ENCODE peak calls at places on chromosomes 4 and X, in nine cellular contexts. Q, W, U, D, S, M, A, J and Y are unnamed samples.

GRCh38 chr4:131137196-131137595 is 2011.9 kb upstream of the PCDH10 start:
- DNase-seq in D (no peak), Q (no peak), M (no peak), J (no peak), W (no peak), U (no peak), S (no peak), A (no peak), Y (no peak)

GRCh38 chr4:48178931-48179330 is 44.9 kb upstream of the TXK start:
- DNase-seq in W (no peak), M (peak; percentile 33), S (no peak), A (no peak), J (no peak), Q (no peak), U (no peak), D (no peak), Y (no peak)

GRCh38 chr4:170080496-170080895 is 9.3 kb downstream of the AADAT start:
- DNase-seq in U (no peak), Q (no peak), J (no peak), S (no peak), M (no peak), D (no peak), W (no peak), A (no peak), Y (no peak)

GRCh38 chrX:56233100-56233499 is 944 bp downstream of the KLF8 start:
- DNase-seq in J (no peak), M (peak; percentile 26), U (no peak), Q (no peak), D (peak; percentile 0), W (no peak), A (no peak), S (no peak), Y (peak; percentile 16)

GRCh38 chr4:21697583-21697982 is 251.0 kb downstream of the KCNIP4 start:
- DNase-seq in J (no peak), M (peak; percentile 85), S (no peak), U (no peak), Q (no peak), A (no peak), W (peak; percentile 50), D (peak; percentile 5), Y (no peak)

GRCh38 chr4:146638801-146639351 is at the start of gene POU4F2:
- DNase-seq in M (peak; percentile 66), U (no peak), D (peak; percentile 52), W (no peak), J (no peak), A (no peak), Q (no peak), S (no peak), Y (no peak)

GRCh38 chr4:168511780-168512467 is 15.1 kb downstream of the PALLD start:
- DNase-seq in Q (no peak), U (no peak), W (no peak), M (peak; percentile 39), D (no peak), A (peak; percentile 67), S (no peak), J (no peak), Y (no peak)

GRCh38 chrX:19889582-19890342 is 2.4 kb upstream of the SH3KBP1 start:
- DNase-seq in J (peak; percentile 83), S (peak; percentile 88), D (peak; percentile 40), U (no peak), Q (no peak), M (no peak), W (no peak), A (peak; percentile 20), Y (peak; percentile 40)

GRCh38 chrX:15749642-15750610 is 11.9 kb downstream of the CA5B start:
- DNase-seq in D (peak; percentile 67), W (no peak), M (no peak), A (peak; percentile 56), S (no peak), J (peak; percentile 6), Q (peak; percentile 58), U (no peak), Y (no peak)

GRCh38 chrX:112081781-112082482 is 644 bp downstream of the TRPC5 start:
- DNase-seq in M (peak; percentile 79), S (no peak), D (no peak), J (no peak), A (no peak), U (no peak), Q (no peak), W (no peak), Y (no peak)

GRCh38 chrX:39736219-39737211 is 361.2 kb downstream of the BCOR start:
- DNase-seq in M (no peak), D (peak; percentile 77), A (no peak), S (no peak), Q (peak; percentile 89), U (peak; percentile 76), J (peak; percentile 75), W (no peak), Y (peak; percentile 67)

GRCh38 chr4:2388430-2389182 is 29.8 kb downstream of the ZFYVE28 start:
- DNase-seq in Q (no peak), J (peak; percentile 11), S (no peak), A (no peak), M (no peak), W (no peak), D (no peak), U (no peak), Y (no peak)

GRCh38 chr4:2393353-2394270 is 24.8 kb downstream of the ZFYVE28 start:
- DNase-seq in W (no peak), Q (no peak), D (no peak), A (peak; percentile 22), U (no peak), J (no peak), M (peak; percentile 83), S (peak; percentile 32), Y (no peak)

GRCh38 chr4:2390146-2390545 is 28.3 kb downstream of the ZFYVE28 start:
- DNase-seq in A (no peak), D (no peak), Q (no peak), M (no peak), U (no peak), J (no peak), W (no peak), S (peak; percentile 15), Y (no peak)

GRCh38 chr4:2389691-2390090 is 28.8 kb downstream of the ZFYVE28 start:
- DNase-seq in Q (no peak), D (no peak), U (no peak), M (no peak), S (no peak), A (no peak), W (no peak), J (no peak), Y (no peak)

DNA sequence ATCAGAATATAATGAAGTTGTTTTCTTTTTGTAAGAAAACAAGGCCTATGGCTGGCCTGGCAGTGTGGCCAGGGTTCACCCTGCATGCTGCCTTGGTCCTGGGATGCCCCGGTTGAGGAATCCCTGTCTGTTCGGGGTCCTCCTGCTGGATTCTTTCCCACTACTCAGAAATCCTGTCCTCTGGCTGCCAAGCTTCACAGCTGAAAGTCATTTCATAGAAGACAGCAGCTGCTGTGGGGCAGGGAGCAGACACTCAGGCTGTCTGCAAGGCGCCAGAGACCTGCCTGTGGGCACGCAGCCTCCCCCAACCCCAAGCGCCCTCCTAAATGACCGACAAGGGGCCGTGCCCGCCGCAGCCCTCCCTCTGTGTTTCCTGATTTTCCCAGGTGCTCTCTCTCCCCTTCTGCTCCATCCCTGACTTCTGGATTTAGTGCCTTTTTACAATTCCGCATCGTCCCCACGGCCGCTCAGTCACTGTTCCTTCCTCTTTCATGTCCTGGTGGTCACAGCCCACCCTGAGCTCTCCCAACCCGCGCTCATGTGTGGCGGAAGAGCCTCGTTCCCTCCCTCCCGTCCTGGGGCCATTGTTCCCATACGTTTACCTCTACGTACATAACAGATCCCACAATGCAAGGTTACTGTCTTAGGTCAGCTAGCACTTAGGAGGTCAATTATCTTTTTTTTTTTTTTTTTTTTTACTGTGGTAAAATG is 27.5 kb downstream of the ZFYVE28 start:
- DNase-seq in J (no peak), M (no peak), Q (no peak), D (no peak), U (no peak), S (no peak), W (no peak), A (no peak), Y (no peak)
- H3K27me3 ChIP-seq in J (peaks cover 57% of the 10 kb centered on the region), M (no peaks in the 10 kb centered on the region), Q (peaks cover 11% of the 10 kb centered on the region), D (peaks cover 30% of the 10 kb centered on the region), U (no peaks in the 10 kb centered on the region), S (peaks cover 84% of the 10 kb centered on the region), W (no peaks in the 10 kb centered on the region), A (no peaks in the 10 kb centered on the region), Y (no peaks in the 10 kb centered on the region)

GRCh38 chr4:82046796-82047195 is 327.0 kb downstream of the HNRNPD start:
- DNase-seq in A (no peak), W (no peak), U (no peak), J (no peak), D (no peak), M (no peak), Q (no peak), S (no peak), Y (no peak)

GRCh38 chr4:82045267-82045666 is 328.5 kb downstream of the HNRNPD start:
- DNase-seq in W (no peak), A (no peak), D (no peak), Q (no peak), U (no peak), S (no peak), J (no peak), M (no peak), Y (no peak)

GRCh38 chr4:82047731-82048130 is 326.1 kb downstream of the HNRNPD start:
- DNase-seq in M (no peak), D (no peak), J (no peak), W (no peak), A (no peak), Q (no peak), S (no peak), U (no peak), Y (no peak)

GRCh38 chr4:82049294-82049693 is 324.5 kb downstream of the HNRNPD start:
- DNase-seq in U (no peak), Q (no peak), D (no peak), W (no peak), J (no peak), M (no peak), S (no peak), A (no peak), Y (no peak)

GRCh38 chr4:82050806-82051205 is 323.0 kb downstream of the HNRNPD start:
- DNase-seq in Q (no peak), W (no peak), U (no peak), J (no peak), A (no peak), D (no peak), S (no peak), M (no peak), Y (no peak)
- H3K27me3 ChIP-seq in Q (peaks cover 5% of the 10 kb centered on the region), W (no peaks in the 10 kb centered on the region), U (no peaks in the 10 kb centered on the region), J (no peaks in the 10 kb centered on the region), A (no peaks in the 10 kb centered on the region), D (peaks cover 18% of the 10 kb centered on the region), S (peaks cover 12% of the 10 kb centered on the region), M (no peaks in the 10 kb centered on the region), Y (no peaks in the 10 kb centered on the region)

GRCh38 chr4:150078996-150079581 is 844 bp downstream of the DCLK2 start:
- DNase-seq in W (peak; percentile 21), D (peak; percentile 67), M (peak; percentile 61), A (no peak), Q (peak; percentile 29), S (no peak), U (peak; percentile 51), J (peak; percentile 40), Y (peak; percentile 40)
- H3K27me3 ChIP-seq in W (peaks cover 24% of the 10 kb centered on the region), D (no peaks in the 10 kb centered on the region), M (peaks cover 12% of the 10 kb centered on the region), A (no peaks in the 10 kb centered on the region), Q (no peaks in the 10 kb centered on the region), S (peaks cover 8% of the 10 kb centered on the region), U (no peaks in the 10 kb centered on the region), J (no peaks in the 10 kb centered on the region), Y (no peaks in the 10 kb centered on the region)

DNA sequence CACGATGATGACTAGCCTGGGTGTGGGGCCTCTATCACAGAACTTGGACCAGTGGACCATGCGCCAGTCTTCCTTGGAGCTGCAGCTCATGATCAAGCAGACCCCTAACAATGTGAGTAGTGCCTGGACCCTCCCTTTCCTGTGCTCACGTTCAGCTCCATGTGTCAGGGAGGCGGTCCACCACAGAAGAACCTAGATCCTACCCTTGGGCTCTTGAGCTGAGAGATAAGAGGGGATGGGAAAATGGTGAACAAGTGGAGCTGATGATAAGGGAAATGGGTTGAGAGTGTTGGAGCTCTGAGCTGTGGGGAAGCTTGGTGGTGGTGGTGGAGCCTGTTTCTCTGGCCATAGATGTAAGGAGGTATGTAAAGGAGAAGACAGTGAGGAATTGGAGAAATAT is 13.1 kb downstream of the MED12 start:
- DNase-seq in J (no peak), A (no peak), M (no peak), D (no peak), Q (no peak), S (no peak), W (no peak), U (no peak), Y (no peak)
- H3K27me3 ChIP-seq in J (no peaks in the 10 kb centered on the region), A (no peaks in the 10 kb centered on the region), M (no peaks in the 10 kb centered on the region), D (peaks cover 3% of the 10 kb centered on the region), Q (no peaks in the 10 kb centered on the region), S (no peaks in the 10 kb centered on the region), W (no peaks in the 10 kb centered on the region), U (peaks cover 29% of the 10 kb centered on the region), Y (no peaks in the 10 kb centered on the region)